ENCODE peak calls at places on chromosomes 7 and 10, in ten cellular contexts. U, S, G, C, I, A, E, V, Z and R are unnamed samples.

GRCh38 chr7:36005876-36006275 is 147.2 kb upstream of the EEPD1 start:
- DNase-seq in U (no peak), S (no peak), G (no peak), C (no peak), I (no peak), A (no peak), E (no peak), V (no peak), Z (no peak), R (no peak)

GRCh38 chr7:353746-354325 is 63.9 kb downstream of the FOXL3 start:
- DNase-seq in U (no peak), S (no peak), G (no peak), C (no peak), I (peak), A (no peak), E (no peak), V (no peak), Z (no peak), R (no peak)

GRCh38 chr10:80509403-80510161 is 28.1 kb upstream of the SH2D4B start:
- DNase-seq in U (peak), S (no peak), G (no peak), C (no peak), I (no peak), A (no peak), E (no peak), V (peak), Z (no peak), R (no peak)

GRCh38 chr10:114632869-114633715 is 25.0 kb downstream of the ABLIM1 start:
- DNase-seq in U (peak), S (no peak), G (peak), C (no peak), I (peak), A (no peak), E (no peak), V (peak), Z (no peak), R (no peak)

GRCh38 chr10:11893749-11894278 is 70.7 kb downstream of the PROSER2 start:
- DNase-seq in U (no peak), S (no peak), G (no peak), C (no peak), I (no peak), A (no peak), E (no peak), V (no peak), Z (no peak), R (no peak)

GRCh38 chr10:6054884-6055283 is 7.3 kb downstream of the IL2RA start:
- DNase-seq in U (no peak), S (no peak), G (no peak), C (no peak), I (no peak), A (no peak), E (no peak), V (no peak), Z (no peak), R (no peak)

GRCh38 chr10:70331486-70332268 is 47.9 kb upstream of the NPFFR1 start:
- DNase-seq in U (peak), S (peak), G (peak), C (no peak), I (peak), A (no peak), E (no peak), V (peak), Z (no peak), R (no peak)

GRCh38 chr10:50508315-50509051 is 115.3 kb downstream of the SGMS1 start:
- DNase-seq in U (no peak), S (peak), G (no peak), C (peak), I (no peak), A (no peak), E (no peak), V (no peak), Z (no peak), R (no peak)

GRCh38 chr10:11773777-11774441 is 31.7 kb downstream of the ECHDC3 start:
- DNase-seq in U (no peak), S (no peak), G (no peak), C (no peak), I (no peak), A (no peak), E (no peak), V (no peak), Z (no peak), R (no peak)

GRCh38 chr7:32158076-32158475 is 87.9 kb upstream of the PDE1C start:
- DNase-seq in U (no peak), S (no peak), G (peak), C (no peak), I (no peak), A (no peak), E (no peak), V (no peak), Z (no peak), R (no peak)

GRCh38 chr7:3149961-3150516 is 106.4 kb upstream of the CARD11 start:
- DNase-seq in U (no peak), S (peak), G (no peak), C (no peak), I (no peak), A (no peak), E (no peak), V (no peak), Z (no peak), R (no peak)

GRCh38 chr10:102066421-102067068 is 1.4 kb downstream of the HPS6 start:
- DNase-seq in U (no peak), S (peak), G (no peak), C (no peak), I (no peak), A (no peak), E (no peak), V (no peak), Z (no peak), R (no peak)

GRCh38 chr7:1548438-1548831 is 7.6 kb downstream of the TMEM184A start:
- DNase-seq in U (no peak), S (no peak), G (no peak), C (no peak), I (no peak), A (no peak), E (no peak), V (no peak), Z (no peak), R (no peak)

GRCh38 chr7:88169717-88170320 is 50.0 kb downstream of the SRI start:
- DNase-seq in U (peak), S (peak), G (peak), C (no peak), I (no peak), A (no peak), E (no peak), V (no peak), Z (no peak), R (no peak)

GRCh38 chr7:31336202-31337035 is 4.1 kb downstream of the NEUROD6 start:
- DNase-seq in U (no peak), S (no peak), G (no peak), C (no peak), I (no peak), A (no peak), E (no peak), V (no peak), Z (no peak), R (no peak)

GRCh38 chr10:11162828-11163599 is 145.3 kb downstream of the CELF2 start:
- DNase-seq in U (no peak), S (no peak), G (no peak), C (peak), I (no peak), A (peak), E (peak), V (no peak), Z (no peak), R (no peak)

GRCh38 chr7:107691713-107692112 is 31.1 kb downstream of the SLC26A4 start:
- DNase-seq in U (no peak), S (no peak), G (peak), C (no peak), I (no peak), A (no peak), E (no peak), V (no peak), Z (no peak), R (no peak)

GRCh38 chr7:115613836-115614235 is 416.7 kb downstream of the TFEC start:
- DNase-seq in U (peak), S (no peak), G (no peak), C (no peak), I (no peak), A (no peak), E (no peak), V (no peak), Z (no peak), R (no peak)

GRCh38 chr10:23742368-23742767 is 303.5 kb downstream of the OTUD1 start:
- DNase-seq in U (no peak), S (no peak), G (no peak), C (no peak), I (no peak), A (no peak), E (no peak), V (no peak), Z (no peak), R (no peak)

GRCh38 chr10:118238573-118239240 is 103.4 kb downstream of the FAM204A start:
- DNase-seq in U (peak), S (peak), G (no peak), C (no peak), I (peak), A (no peak), E (no peak), V (no peak), Z (no peak), R (no peak)

GRCh38 chr10:50917486-50917885 is 32.1 kb upstream of the A1CF start:
- DNase-seq in U (peak), S (no peak), G (no peak), C (no peak), I (peak), A (no peak), E (no peak), V (peak), Z (no peak), R (no peak)

GRCh38 chr10:105700327-105700726 is 1059.2 kb downstream of the SORCS3 start:
- DNase-seq in U (no peak), S (no peak), G (no peak), C (no peak), I (no peak), A (no peak), E (no peak), V (no peak), Z (no peak), R (no peak)

GRCh38 chr10:84845628-84846261 is 517.4 kb downstream of the CCSER2 start:
- DNase-seq in U (no peak), S (peak), G (peak), C (no peak), I (no peak), A (no peak), E (no peak), V (no peak), Z (no peak), R (no peak)

GRCh38 chr7:47651355-47652317 is 69.7 kb upstream of the TNS3 start:
- DNase-seq in U (peak), S (no peak), G (no peak), C (no peak), I (peak), A (no peak), E (no peak), V (peak), Z (no peak), R (no peak)

GRCh38 chr10:6912929-6913328 is 332.9 kb upstream of the PRKCQ start:
- DNase-seq in U (no peak), S (no peak), G (no peak), C (no peak), I (no peak), A (no peak), E (no peak), V (no peak), Z (no peak), R (no peak)

GRCh38 chr10:131848741-131849590 is 51.8 kb upstream of the PPP2R2D start:
- DNase-seq in U (no peak), S (no peak), G (no peak), C (no peak), I (no peak), A (no peak), E (no peak), V (no peak), Z (no peak), R (no peak)

GRCh38 chr7:139767561-139767982 is 10.2 kb downstream of the HIPK2 start:
- DNase-seq in U (no peak), S (no peak), G (no peak), C (no peak), I (no peak), A (no peak), E (no peak), V (no peak), Z (no peak), R (no peak)

GRCh38 chr7:155799514-155799913 is 12.7 kb downstream of the SHH start:
- DNase-seq in U (no peak), S (no peak), G (no peak), C (no peak), I (no peak), A (no peak), E (no peak), V (no peak), Z (no peak), R (no peak)